ENCODE peak calls at places on chromosomes 16 and 17, in ten cellular contexts. I is uterus, E is IMR-90, O is body of pancreas, J is A549, B is stomach, L is lower leg skin, S is esophagus squamous epithelium, A is heart left ventricle, H is adrenal gland. F is an unnamed sample.

GRCh38 chr17:49896222-49896621 is 48.4 kb upstream of the TAC4 start:
- DNase-seq in I (no peak), E (no peak), O (no peak), J (no peak), B (no peak), L (no peak), S (no peak), A (no peak), H (no peak), F (no peak)

GRCh38 chr17:77499699-77500435 is 359.1 kb downstream of the SEC14L1 start:
- DNase-seq in I (peak), E (no peak), O (no peak), J (no peak), B (no peak), L (no peak), S (no peak), A (peak), H (no peak), F (peak)

GRCh38 chr16:3706253-3707145 is 10.8 kb downstream of the TRAP1 start:
- DNase-seq in I (no peak), E (no peak), O (no peak), J (no peak), B (no peak), L (no peak), S (no peak), A (no peak), H (no peak), F (no peak)

GRCh38 chr16:82368041-82368440 is 198.0 kb upstream of the MPHOSPH6 start:
- DNase-seq in I (no peak), E (peak), O (peak), J (peak), B (peak), L (no peak), S (no peak), A (peak), H (peak), F (no peak)

GRCh38 chr17:17568772-17569195 is 22.7 kb downstream of the PEMT start:
- DNase-seq in I (peak), E (peak), O (peak), J (peak), B (peak), L (no peak), S (no peak), A (peak), H (peak), F (peak)

GRCh38 chr16:54326266-54326662 is 39.7 kb upstream of the IRX3 start:
- DNase-seq in I (no peak), E (no peak), O (no peak), J (no peak), B (no peak), L (peak), S (no peak), A (no peak), H (no peak), F (no peak)

GRCh38 chr16:19116711-19117449 is 3.1 kb downstream of the ITPRIPL2 start:
- DNase-seq in I (no peak), E (peak), O (no peak), J (no peak), B (no peak), L (no peak), S (no peak), A (no peak), H (peak), F (no peak)

GRCh38 chr17:6775871-6776405 is at the start of gene FBXO39:
- DNase-seq in I (no peak), E (no peak), O (no peak), J (no peak), B (no peak), L (no peak), S (no peak), A (no peak), H (no peak), F (no peak)

GRCh38 chr16:66928702-66929388 is 3.5 kb upstream of the RRAD start:
- DNase-seq in I (no peak), E (peak), O (no peak), J (peak), B (no peak), L (no peak), S (no peak), A (no peak), H (peak), F (peak)

GRCh38 chr17:49957350-49957749 is 11.6 kb upstream of the DLX4 start:
- DNase-seq in I (no peak), E (no peak), O (no peak), J (no peak), B (no peak), L (no peak), S (no peak), A (no peak), H (no peak), F (no peak)

GRCh38 chr16:31080756-31081419 is 6.7 kb downstream of the ZNF646 start:
- DNase-seq in I (no peak), E (no peak), O (no peak), J (no peak), B (no peak), L (no peak), S (no peak), A (no peak), H (no peak), F (no peak)

GRCh38 chr17:81160747-81161453 is 4.4 kb upstream of the PVALEF start:
- DNase-seq in I (no peak), E (no peak), O (peak), J (no peak), B (no peak), L (no peak), S (no peak), A (no peak), H (no peak), F (no peak)

GRCh38 chr17:28908640-28909098 is 5.8 kb upstream of the DHRS13 start:
- DNase-seq in I (peak), E (peak), O (no peak), J (no peak), B (no peak), L (peak), S (no peak), A (no peak), H (peak), F (peak)

GRCh38 chr16:22386976-22387375 is 12.6 kb upstream of the CDR2 start:
- DNase-seq in I (no peak), E (peak), O (no peak), J (no peak), B (no peak), L (no peak), S (no peak), A (no peak), H (no peak), F (no peak)

GRCh38 chr17:31318298-31319190 is 2.9 kb downstream of the EVI2A start:
- DNase-seq in I (peak), E (peak), O (peak), J (no peak), B (peak), L (peak), S (no peak), A (peak), H (peak), F (peak)

GRCh38 chr17:76528156-76528527 is 9.4 kb downstream of the CYGB start:
- DNase-seq in I (no peak), E (peak), O (no peak), J (no peak), B (no peak), L (no peak), S (no peak), A (peak), H (no peak), F (no peak)

GRCh38 chr16:50011707-50012106 is 13.3 kb upstream of the CNEP1R1 start:
- DNase-seq in I (no peak), E (no peak), O (no peak), J (no peak), B (no peak), L (no peak), S (no peak), A (no peak), H (peak), F (no peak)

GRCh38 chr17:81906476-81907218 is 4.6 kb downstream of the PCYT2 start:
- DNase-seq in I (peak), E (no peak), O (no peak), J (peak), B (no peak), L (no peak), S (no peak), A (no peak), H (no peak), F (no peak)

GRCh38 chr17:11503292-11503691 is 95.0 kb upstream of the DNAH9 start:
- DNase-seq in I (no peak), E (no peak), O (no peak), J (no peak), B (no peak), L (no peak), S (no peak), A (no peak), H (no peak), F (no peak)

GRCh38 chr17:53227514-53227913 is 595.2 kb upstream of the KIF2B start:
- DNase-seq in I (no peak), E (no peak), O (no peak), J (no peak), B (no peak), L (no peak), S (no peak), A (no peak), H (no peak), F (no peak)

GRCh38 chr16:53061701-53062159 is 6.9 kb downstream of the CHD9 start:
- DNase-seq in I (no peak), E (no peak), O (no peak), J (no peak), B (peak), L (no peak), S (no peak), A (peak), H (peak), F (peak)

GRCh38 chr16:51591480-51591879 is 440.4 kb upstream of the SALL1 start:
- DNase-seq in I (no peak), E (no peak), O (no peak), J (no peak), B (no peak), L (no peak), S (no peak), A (no peak), H (no peak), F (no peak)

DNA sequence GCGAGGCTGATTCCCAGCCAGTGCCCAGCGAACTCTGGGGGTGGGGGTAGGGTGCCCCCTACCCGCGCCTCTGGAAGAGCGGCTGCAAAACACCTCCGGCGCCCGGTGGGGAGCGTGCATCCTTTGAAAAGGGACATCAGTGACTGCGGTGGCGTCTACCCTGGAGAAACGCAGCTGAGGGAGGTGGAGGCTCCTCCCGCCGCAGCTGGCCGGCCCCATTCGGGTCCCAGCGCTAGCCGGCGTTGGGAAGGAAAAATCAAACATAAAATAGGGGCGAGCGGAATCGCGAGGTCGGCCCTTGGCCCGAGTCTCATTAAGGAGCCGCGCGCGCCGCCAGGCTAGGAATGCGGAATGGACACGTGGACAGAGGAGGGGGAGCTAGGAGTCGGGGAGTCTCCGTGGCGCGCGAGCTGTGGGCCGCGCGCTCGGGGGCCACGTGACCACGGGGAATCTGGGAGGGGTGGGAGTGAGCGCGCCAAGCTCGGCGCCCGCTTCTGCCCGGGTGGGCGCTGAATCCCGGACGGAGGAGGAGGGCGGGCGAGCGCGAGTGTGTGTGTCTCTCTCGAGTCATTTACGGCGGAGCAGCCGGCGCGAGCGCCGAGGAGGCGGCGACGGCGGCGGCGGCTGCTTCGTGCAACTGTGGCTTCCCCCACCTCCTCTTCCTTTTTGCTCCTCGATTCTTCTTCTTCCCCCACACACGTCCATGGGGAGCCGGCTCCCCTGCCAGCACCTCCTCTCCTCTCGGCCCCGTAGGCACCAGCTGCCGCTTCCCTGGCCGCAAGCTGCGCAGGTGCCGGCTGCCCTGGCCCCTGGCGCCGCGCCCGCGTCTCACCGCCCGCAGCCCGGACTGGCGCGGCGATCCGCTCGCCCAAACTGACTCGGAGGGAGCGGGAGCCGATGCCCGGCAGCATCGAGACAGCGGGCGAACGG is at the start of gene TMEM132E:
- DNase-seq in I (peak), E (peak), O (peak), J (peak), B (peak), L (no peak), S (no peak), A (peak), H (peak), F (no peak)
- H3K4me3 ChIP-seq in I (peak), E (peak), O (peak), J (peak), B (peak), L (peak), S (peak), A (peak), H (peak), F (peak)

GRCh38 chr17:15944720-15945492 is at the start of gene ADORA2B:
- DNase-seq in I (peak), E (peak), O (peak), J (peak), B (peak), L (no peak), S (no peak), A (peak), H (peak), F (no peak)
- TF ChIP-seq POLR2A in I (no peak), E (peak), O (no peak), J (peak), B (no peak), L (no peak), S (peak), A (no peak), H (no peak), F (no peak)

GRCh38 chr16:86092586-86093480 is 193.9 kb downstream of the IRF8 start:
- DNase-seq in I (no peak), E (no peak), O (no peak), J (no peak), B (no peak), L (no peak), S (no peak), A (no peak), H (no peak), F (no peak)

GRCh38 chr16:86091976-86092375 is 193.0 kb downstream of the IRF8 start:
- DNase-seq in I (no peak), E (no peak), O (no peak), J (no peak), B (no peak), L (no peak), S (no peak), A (no peak), H (no peak), F (no peak)

GRCh38 chr16:86095906-86096485 is 197.0 kb downstream of the IRF8 start:
- DNase-seq in I (no peak), E (no peak), O (no peak), J (no peak), B (no peak), L (no peak), S (no peak), A (no peak), H (no peak), F (no peak)

GRCh38 chr16:86095131-86095752 is 196.3 kb downstream of the IRF8 start:
- DNase-seq in I (no peak), E (no peak), O (no peak), J (no peak), B (no peak), L (no peak), S (no peak), A (no peak), H (no peak), F (no peak)

GRCh38 chr16:86093801-86094750 is 195.1 kb downstream of the IRF8 start:
- DNase-seq in I (no peak), E (no peak), O (no peak), J (no peak), B (no peak), L (no peak), S (no peak), A (no peak), H (no peak), F (no peak)
- TF ChIP-seq CTCF in I (no peak), E (peak), O (no peak), J (no peak), B (no peak), L (no peak), S (no peak), A (no peak), H (no peak), F (no peak)

GRCh38 chr17:39653662-39654331 is 11.4 kb upstream of the TCAP start:
- DNase-seq in I (no peak), E (no peak), O (peak), J (peak), B (peak), L (no peak), S (no peak), A (peak), H (peak), F (no peak)
- H3K4me3 ChIP-seq in I (no peak), E (no peak), O (no peak), J (no peak), B (no peak), L (no peak), S (no peak), A (no peak), H (no peak), F (no peak)

DNA sequence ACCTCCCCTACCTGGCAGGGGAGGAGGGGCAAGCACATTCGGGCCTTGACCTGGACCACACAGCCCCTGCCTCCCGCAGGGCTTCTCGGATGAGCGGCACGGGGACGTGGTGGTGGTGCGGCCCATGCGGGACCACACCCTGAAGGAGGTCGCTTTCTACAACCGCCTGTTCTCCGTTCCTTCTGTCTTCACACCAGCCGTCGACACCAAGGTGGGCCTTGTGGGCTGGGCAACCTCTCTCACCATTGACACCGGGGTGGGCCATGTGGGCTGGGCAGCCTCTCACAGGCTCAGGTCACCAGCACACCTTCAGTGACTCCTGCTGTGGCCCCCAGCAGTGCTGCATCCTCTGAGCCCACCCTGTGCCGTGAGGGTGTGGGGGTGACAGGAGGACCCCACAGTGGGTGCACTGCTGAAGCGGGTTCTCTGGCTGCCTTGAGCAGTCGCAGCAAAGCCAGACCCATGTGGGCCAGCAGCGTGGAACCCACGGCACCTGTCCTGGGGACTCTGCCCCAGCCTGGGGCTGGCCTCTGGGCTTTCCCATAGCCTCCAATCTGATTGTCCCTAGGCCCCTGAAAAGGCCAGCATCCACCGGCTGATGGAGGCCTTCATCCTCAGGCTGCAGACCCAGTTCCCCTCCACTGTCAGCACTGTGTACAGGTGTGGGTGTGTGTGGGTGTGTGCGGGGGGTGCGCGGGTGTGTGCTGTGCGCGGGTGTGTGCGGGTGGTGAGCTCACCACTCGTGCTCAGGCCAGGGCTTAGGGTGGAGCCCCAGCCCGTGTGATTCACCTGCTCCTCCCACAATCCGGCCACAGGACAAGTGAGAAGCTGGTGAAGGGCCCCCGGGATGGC is 7.5 kb downstream of the CTU2 start:
- DNase-seq in I (no peak), E (peak), O (no peak), J (no peak), B (peak), L (no peak), S (no peak), A (no peak), H (no peak), F (no peak)
- TF ChIP-seq POLR2A in I (no peak), E (no peak), O (no peak), J (no peak), B (no peak), L (no peak), S (no peak), A (no peak), H (no peak), F (no peak)

GRCh38 chr16:68995011-68995504 is 110.4 kb upstream of the HAS3 start:
- DNase-seq in I (no peak), E (peak), O (peak), J (peak), B (no peak), L (peak), S (no peak), A (no peak), H (no peak), F (no peak)
- TF ChIP-seq CTCF in I (no peak), E (peak), O (no peak), J (peak), B (no peak), L (no peak), S (peak), A (no peak), H (peak), F (no peak)

GRCh38 chr16:77721752-77722314 is 481 bp upstream of the NUDT7 start:
- DNase-seq in I (no peak), E (no peak), O (no peak), J (no peak), B (no peak), L (no peak), S (no peak), A (no peak), H (no peak), F (no peak)
- H3K4me3 ChIP-seq in I (no peak), E (no peak), O (no peak), J (peak), B (peak), L (no peak), S (peak), A (peak), H (peak), F (peak)